ENCODE peak calls at places on chromosome 2, in seven cellular contexts. C, P, B, G, R, V and K are unnamed samples.

GRCh38 chr2:144459937-144460336 is 60.0 kb downstream of the ZEB2 start:
- DNase-seq in C (no peak), P (no peak), B (no peak), G (peak), R (peak), V (peak), K (no peak)

GRCh38 chr2:120935339-120936313 is 200.0 kb downstream of the GLI2 start:
- DNase-seq in C (no peak), P (no peak), B (no peak), G (no peak), R (no peak), V (peak), K (no peak)

GRCh38 chr2:232573042-232573441 is 22.6 kb downstream of the EIF4E2 start:
- DNase-seq in C (no peak), P (no peak), B (no peak), G (no peak), R (no peak), V (no peak), K (no peak)

GRCh38 chr2:56170536-56170935 is 13.3 kb upstream of the CCDC85A start:
- DNase-seq in C (no peak), P (no peak), B (no peak), G (no peak), R (no peak), V (no peak), K (no peak)

GRCh38 chr2:45169339-45170190 is 160.3 kb upstream of the SIX2 start:
- DNase-seq in C (peak), P (no peak), B (no peak), G (no peak), R (peak), V (no peak), K (peak)

GRCh38 chr2:205957452-205958154 is 128.4 kb downstream of the INO80D start:
- DNase-seq in C (no peak), P (no peak), B (no peak), G (no peak), R (no peak), V (no peak), K (no peak)

GRCh38 chr2:140308706-140309105 is 1528.5 kb upstream of the NXPH2 start:
- DNase-seq in C (no peak), P (no peak), B (no peak), G (no peak), R (no peak), V (no peak), K (no peak)

GRCh38 chr2:61214171-61214570 is 52.2 kb downstream of the C2orf74 start:
- DNase-seq in C (no peak), P (no peak), B (no peak), G (no peak), R (no peak), V (no peak), K (no peak)

GRCh38 chr2:43484323-43484930 is 111.4 kb downstream of the THADA start:
- DNase-seq in C (no peak), P (no peak), B (no peak), G (no peak), R (peak), V (peak), K (no peak)

GRCh38 chr2:101111262-101111838 is 39.8 kb downstream of the TBC1D8 start:
- DNase-seq in C (no peak), P (no peak), B (no peak), G (no peak), R (no peak), V (no peak), K (no peak)

GRCh38 chr2:214740867-214741266 is 68.6 kb downstream of the BARD1 start:
- DNase-seq in C (no peak), P (no peak), B (no peak), G (no peak), R (no peak), V (no peak), K (no peak)

GRCh38 chr2:158968396-158969161 is at the start of gene TANC1:
- DNase-seq in C (peak), P (peak), B (peak), G (peak), R (peak), V (peak), K (peak)

GRCh38 chr2:129388870-129389269 is 590.6 kb upstream of the RAB6C start:
- DNase-seq in C (no peak), P (no peak), B (no peak), G (no peak), R (no peak), V (no peak), K (no peak)

GRCh38 chr2:234771985-234772774 is 179.6 kb upstream of the SH3BP4 start:
- DNase-seq in C (no peak), P (peak), B (no peak), G (no peak), R (no peak), V (peak), K (peak)

GRCh38 chr2:238921681-238922319 is 73.9 kb downstream of the TWIST2 start:
- DNase-seq in C (no peak), P (no peak), B (no peak), G (peak), R (no peak), V (no peak), K (no peak)

GRCh38 chr2:96142217-96143113 is 2.8 kb downstream of the DUSP2 start:
- DNase-seq in C (peak), P (no peak), B (peak), G (peak), R (peak), V (no peak), K (no peak)

GRCh38 chr2:24859968-24860600 is 60.0 kb downstream of the ADCY3 start:
- DNase-seq in C (no peak), P (no peak), B (no peak), G (no peak), R (no peak), V (no peak), K (no peak)

GRCh38 chr2:88190808-88191721 is 20.9 kb downstream of the THNSL2 start:
- DNase-seq in C (peak), P (peak), B (no peak), G (no peak), R (peak), V (peak), K (peak)

GRCh38 chr2:11281221-11281620 is 63.2 kb downstream of the ROCK2 start:
- DNase-seq in C (no peak), P (no peak), B (no peak), G (no peak), R (no peak), V (no peak), K (peak)

GRCh38 chr2:64283641-64284371 is 139.6 kb upstream of the PELI1 start:
- DNase-seq in C (peak), P (no peak), B (no peak), G (no peak), R (peak), V (no peak), K (no peak)

GRCh38 chr2:227454323-227454860 is 17.6 kb upstream of the AGFG1 start:
- DNase-seq in C (no peak), P (no peak), B (no peak), G (no peak), R (no peak), V (no peak), K (no peak)

GRCh38 chr2:157990173-157990572 is 111.5 kb upstream of the UPP2 start:
- DNase-seq in C (no peak), P (no peak), B (no peak), G (no peak), R (no peak), V (no peak), K (no peak)

GRCh38 chr2:184336688-184337087 is 261.6 kb upstream of the ZNF804A start:
- DNase-seq in C (no peak), P (no peak), B (no peak), G (no peak), R (no peak), V (peak), K (no peak)

GRCh38 chr2:214591359-214591758 is 180.5 kb downstream of the VWC2L start:
- DNase-seq in C (no peak), P (no peak), B (no peak), G (no peak), R (no peak), V (no peak), K (no peak)

GRCh38 chr2:14831458-14831857 is 198.9 kb downstream of the LRATD1 start:
- DNase-seq in C (no peak), P (no peak), B (no peak), G (no peak), R (no peak), V (peak), K (no peak)

GRCh38 chr2:229350928-229351327 is 79.8 kb upstream of the PID1 start:
- DNase-seq in C (no peak), P (no peak), B (no peak), G (no peak), R (no peak), V (no peak), K (no peak)

GRCh38 chr2:112187046-112187715 is 49.0 kb downstream of the FBLN7 start:
- DNase-seq in C (no peak), P (no peak), B (no peak), G (no peak), R (no peak), V (no peak), K (no peak)

GRCh38 chr2:191597186-191597751 is 80.7 kb upstream of the NABP1 start:
- DNase-seq in C (no peak), P (no peak), B (no peak), G (no peak), R (no peak), V (no peak), K (no peak)

GRCh38 chr2:27191107-27191829 is 20.6 kb upstream of the ATRAID start:
- DNase-seq in C (peak), P (peak), B (no peak), G (no peak), R (peak), V (no peak), K (peak)

GRCh38 chr2:51795248-51795888 is 763.4 kb upstream of the NRXN1 start:
- DNase-seq in C (no peak), P (no peak), B (no peak), G (no peak), R (no peak), V (no peak), K (no peak)

GRCh38 chr2:207933396-207934045 is 91.8 kb downstream of the PLEKHM3 start:
- DNase-seq in C (no peak), P (no peak), B (no peak), G (no peak), R (no peak), V (no peak), K (no peak)

GRCh38 chr2:122634920-122635319 is 879.5 kb downstream of the TSN start:
- DNase-seq in C (no peak), P (no peak), B (no peak), G (no peak), R (no peak), V (no peak), K (no peak)